ENCODE peak calls at places on chromosomes 1 and 21, in five cellular contexts. J is SK-N-SH, L is NT2/D1, R is H1, G is GM12878. T is an unnamed sample.

GRCh38 chr1:89211035-89211634 is 12.4 kb upstream of the GBP4 start:
- DNase-seq in J (no peak), G (no peak), L (no peak), R (no peak), T (no peak)

GRCh38 chr1:108664426-108664950 is 3.6 kb upstream of the HENMT1 start:
- DNase-seq in J (no peak), L (no peak), R (no peak), G (no peak), T (no peak)

GRCh38 chr1:162285149-162285561 is 91.5 kb downstream of the SPATA46 start:
- DNase-seq in R (no peak), J (no peak), L (no peak), G (no peak), T (no peak)

GRCh38 chr1:11842154-11843041 is 5.2 kb downstream of the NPPA start:
- DNase-seq in L (no peak), J (peak; percentile 81), R (no peak), G (peak; percentile 24), T (no peak)

GRCh38 chr1:51518730-51519047 is 377 bp downstream of the EPS15 start:
- DNase-seq in R (peak; percentile 72), J (peak; percentile 82), G (no peak), L (no peak), T (no peak)

GRCh38 chr1:167166703-167167100 is 54.0 kb upstream of the POU2F1 start:
- DNase-seq in J (no peak), R (no peak), G (no peak), L (no peak), T (no peak)

GRCh38 chr1:166905930-166906329 is 29.9 kb upstream of the TADA1 start:
- DNase-seq in G (no peak), J (no peak), L (no peak), R (no peak), T (no peak)

GRCh38 chr1:74733616-74734484 is 898 bp downstream of the TYW3 start:
- DNase-seq in L (peak; percentile 77), R (no peak), G (no peak), J (peak; percentile 60), T (peak; percentile 54)

GRCh38 chr21:43574741-43575465 is 84.4 kb downstream of the HSF2BP start:
- DNase-seq in G (no peak), R (no peak), J (no peak), L (no peak), T (no peak)

GRCh38 chr1:115755436-115756370 is 12.8 kb downstream of the CASQ2 start:
- DNase-seq in G (no peak), R (no peak), J (no peak), L (no peak), T (no peak)

GRCh38 chr1:109255097-109255651 is 5.8 kb downstream of the CELSR2 start:
- DNase-seq in L (no peak), J (peak; percentile 50), G (no peak), R (no peak), T (no peak)

DNA sequence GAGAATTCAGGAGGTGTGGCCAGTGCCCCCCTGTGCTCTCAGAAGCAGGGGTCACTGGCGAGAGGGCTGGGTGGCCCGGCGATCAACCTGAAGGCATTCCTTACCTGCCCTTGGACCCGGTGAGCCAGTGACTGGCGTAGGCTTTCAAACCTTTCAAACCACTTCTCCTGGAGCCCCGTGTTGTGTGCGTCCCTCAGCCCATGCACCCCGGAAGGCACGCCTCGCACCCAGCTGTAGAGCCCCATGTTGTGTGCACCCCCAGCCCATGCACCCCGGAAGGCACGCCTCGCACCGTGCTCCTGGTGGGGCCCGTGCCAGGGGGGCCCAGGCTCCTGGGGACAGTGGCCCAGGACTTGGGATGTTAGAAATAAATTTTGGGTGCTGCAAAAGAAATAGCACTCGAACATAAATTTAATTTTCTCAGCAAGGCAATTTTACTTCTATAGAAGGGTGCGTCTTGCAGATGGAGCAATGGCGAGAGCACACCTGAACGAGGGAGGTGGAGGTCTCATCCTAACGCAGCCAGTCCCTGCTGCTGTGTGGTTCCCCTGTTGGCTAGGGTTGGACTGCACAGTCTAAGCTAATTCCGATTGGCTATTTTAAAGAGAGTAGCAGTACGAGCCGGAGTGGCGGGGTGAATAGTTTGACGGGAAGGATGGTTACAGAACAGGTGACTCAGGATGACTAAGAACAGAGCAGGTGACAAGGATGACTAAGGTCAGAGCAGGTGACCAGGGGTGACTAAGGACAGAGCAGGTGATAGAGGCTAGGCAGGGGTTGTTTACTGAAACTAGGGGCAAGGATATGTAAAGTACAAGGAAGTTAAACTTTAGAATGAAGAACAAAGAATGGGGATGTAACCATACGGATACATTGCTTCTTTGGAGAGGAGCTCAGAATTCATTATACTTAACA is 47.4 kb downstream of the PRKCZ start:
- DNase-seq in J (no peak), G (no peak), L (no peak), R (no peak), T (peak; percentile 10)
- TF ChIP-seq YY1 in J (no peak), G (no peak), L (no peak), R (no peak), T (no peak)

DNA sequence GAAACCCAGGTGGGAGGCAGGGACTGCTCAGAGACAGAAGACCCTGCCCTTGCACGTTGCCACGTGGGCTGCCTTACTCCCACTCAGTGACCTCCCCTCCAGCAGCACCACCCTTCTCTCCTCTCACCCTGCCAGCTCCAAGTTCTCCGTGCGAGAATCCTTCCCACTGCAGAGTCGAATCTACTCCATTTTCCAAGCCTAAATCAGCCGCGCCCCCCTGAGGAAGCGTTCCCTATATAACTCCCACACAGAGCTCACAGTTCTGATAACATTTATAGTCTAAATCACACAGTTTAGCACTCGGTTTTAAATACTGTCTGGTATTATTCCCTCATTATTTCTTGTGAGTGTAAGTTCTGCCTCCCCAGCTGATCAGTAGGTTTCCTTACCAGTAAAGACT is 7.7 kb downstream of the LRRN2 start:
- DNase-seq in L (no peak), R (no peak), G (no peak), J (no peak), T (no peak)
- H3K4me1 ChIP-seq in L (peaks cover 2% of the 10 kb centered on the region), R (peaks cover 6% of the 10 kb centered on the region), G (no peaks in the 10 kb centered on the region), J (peaks cover 7% of the 10 kb centered on the region), T (no peaks in the 10 kb centered on the region)

DNA sequence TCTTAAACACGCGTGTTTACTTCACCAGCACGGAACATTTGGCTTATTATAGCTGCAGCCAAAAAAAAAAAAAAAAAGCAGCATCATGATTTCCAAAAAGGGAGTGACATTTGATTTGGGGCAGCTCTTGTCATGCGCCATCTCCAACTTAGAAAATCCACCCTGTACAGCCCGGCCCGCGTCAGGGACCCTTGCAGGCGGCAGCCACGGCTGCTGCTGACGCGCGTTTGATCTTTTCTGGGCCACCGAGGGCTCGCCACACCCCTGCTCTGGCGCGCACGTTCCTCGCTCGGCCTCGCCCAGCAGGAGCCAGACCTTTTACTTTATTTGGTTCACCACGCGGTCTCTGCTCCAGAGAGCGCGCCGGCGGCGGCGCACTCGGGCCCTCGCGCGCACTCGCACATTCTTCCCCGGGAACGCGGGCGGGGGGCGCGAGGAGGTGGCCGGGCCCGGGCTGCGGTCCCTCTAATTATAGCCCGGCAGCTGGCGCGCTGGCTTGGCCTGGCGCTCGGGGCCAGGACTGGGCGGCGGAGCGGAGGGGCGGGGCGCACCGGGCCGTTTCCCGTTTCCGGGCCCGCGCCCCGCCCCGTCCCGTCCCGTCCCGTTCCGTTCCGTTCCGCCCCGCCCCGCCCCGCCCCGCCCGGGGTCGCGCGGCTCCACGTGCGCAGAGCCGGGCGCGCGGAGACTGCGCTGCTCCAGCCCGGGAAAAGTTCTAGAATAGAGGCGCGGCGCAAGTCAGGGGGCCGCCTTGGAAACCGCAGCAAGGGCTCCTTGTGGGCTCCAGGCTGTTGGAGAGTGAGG is 10.2 kb downstream of the IRF2BP2 start:
- DNase-seq in L (peak; percentile 67), R (peak; percentile 78), J (peak; percentile 93), G (no peak), T (peak; percentile 51)
- TF ChIP-seq YY1 in L (no peak), R (peak; percentile 44), J (peak; percentile 17), G (peak; percentile 11), T (no peak)

DNA sequence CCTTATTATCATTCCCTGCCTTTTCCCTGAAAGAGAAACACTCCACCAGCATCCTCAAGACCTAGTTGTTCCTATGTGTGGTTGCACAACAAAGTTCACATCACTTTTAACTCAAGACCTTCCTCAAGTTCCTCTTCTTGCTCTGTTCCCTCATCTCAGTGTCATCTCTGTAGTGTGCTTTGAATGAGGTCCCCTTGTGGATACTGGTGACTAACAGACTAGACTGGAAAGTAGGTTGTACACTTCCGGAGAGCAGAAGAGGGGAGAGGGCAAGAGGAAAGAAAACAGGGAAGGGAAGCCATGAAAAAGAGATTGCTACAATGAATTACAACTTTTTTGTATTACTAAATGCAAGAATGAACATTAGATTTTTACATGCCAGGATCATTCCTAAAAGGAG is 853.8 kb downstream of the USP25 start:
- DNase-seq in L (no peak), J (no peak), R (no peak), G (no peak), T (no peak)
- H3K4me1 ChIP-seq in L (no peaks in the 10 kb centered on the region), J (peaks cover 17% of the 10 kb centered on the region), R (peaks cover 2% of the 10 kb centered on the region), G (no peaks in the 10 kb centered on the region), T (no peaks in the 10 kb centered on the region)

GRCh38 chr1:157279157-157280140 is 141.3 kb upstream of the ETV3 start:
- DNase-seq in J (no peak), R (no peak), L (no peak), G (no peak), T (no peak)
- TF ChIP-seq YY1 in J (no peak), R (no peak), L (no peak), G (no peak), T (no peak)

GRCh38 chr1:173415490-173415889 is 61.6 kb upstream of the PRDX6 start:
- DNase-seq in J (no peak), R (no peak), G (peak; percentile 79), L (no peak), T (no peak)
- H3K4me1 ChIP-seq in J (peaks cover 2% of the 10 kb centered on the region), R (no peaks in the 10 kb centered on the region), G (peaks cover 79% of the 10 kb centered on the region), L (no peaks in the 10 kb centered on the region), T (no peaks in the 10 kb centered on the region)

GRCh38 chr1:78333426-78334012 is 157.3 kb upstream of the PTGFR start:
- DNase-seq in R (no peak), L (no peak), G (no peak), J (no peak), T (peak; percentile 37)
- TF ChIP-seq YY1 in R (no peak), L (no peak), G (no peak), J (no peak), T (no peak)

GRCh38 chr1:93588955-93589354 is 92.7 kb downstream of the BCAR3 start:
- DNase-seq in J (no peak), G (no peak), L (no peak), R (no peak), T (no peak)

GRCh38 chr1:93591291-93591832 is 90.3 kb downstream of the BCAR3 start:
- DNase-seq in G (no peak), R (no peak), J (no peak), L (no peak), T (no peak)

GRCh38 chr1:93585059-93585966 is 96.3 kb downstream of the BCAR3 start:
- DNase-seq in G (no peak), J (no peak), L (no peak), R (no peak), T (no peak)

GRCh38 chr1:93587354-93587753 is 94.3 kb downstream of the BCAR3 start:
- DNase-seq in J (no peak), R (no peak), G (no peak), L (no peak), T (no peak)

DNA sequence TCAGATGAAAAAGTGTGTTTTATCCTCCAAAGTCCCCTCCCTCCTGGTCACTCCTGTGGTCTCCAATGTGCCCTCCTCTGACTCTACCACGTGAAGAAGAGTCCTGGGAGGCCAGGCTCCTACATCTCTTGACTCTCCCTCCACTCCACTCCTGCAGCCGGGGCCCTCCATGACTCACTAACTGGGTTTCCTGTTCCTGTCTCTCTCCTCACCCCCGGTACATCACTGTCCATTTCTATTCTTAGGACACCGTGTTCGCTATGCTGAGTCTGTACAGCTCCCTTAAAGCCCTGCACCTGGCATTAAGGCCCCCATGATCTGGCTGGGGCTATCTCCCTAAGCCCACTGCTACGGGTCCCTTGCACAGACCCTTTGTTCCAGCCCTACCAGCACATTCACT is 93.4 kb downstream of the BCAR3 start:
- DNase-seq in R (no peak), J (no peak), G (no peak), L (no peak), T (no peak)
- H3K4me1 ChIP-seq in R (no peaks in the 10 kb centered on the region), J (peaks cover 28% of the 10 kb centered on the region), G (peaks cover 4% of the 10 kb centered on the region), L (peaks cover 6% of the 10 kb centered on the region), T (peaks cover 17% of the 10 kb centered on the region)

GRCh38 chr1:26779093-26779668 is 8.6 kb upstream of the PIGV start:
- DNase-seq in R (no peak), L (no peak), J (no peak), G (no peak), T (no peak)
- TF ChIP-seq YY1 in R (no peak), L (no peak), J (no peak), G (no peak), T (no peak)